ENCODE peak calls at places on chromosomes 5 and 9, in eight cellular contexts. I, S, J, Q, X, O, B and K are unnamed samples.

GRCh38 chr9:14030350-14030823 is 283.6 kb downstream of the NFIB start:
- DNase-seq in I (peak), S (peak), J (no peak), Q (peak), X (peak), O (no peak), B (peak), K (no peak)

GRCh38 chr5:147576646-147577535 is 67.0 kb upstream of the DPYSL3 start:
- DNase-seq in I (peak), S (peak), J (peak), Q (peak), X (peak), O (peak), B (peak), K (no peak)

GRCh38 chr9:76690575-76691370 is 73.5 kb upstream of the PCA3 start:
- DNase-seq in I (no peak), S (peak), J (no peak), Q (no peak), X (no peak), O (no peak), B (no peak), K (no peak)

GRCh38 chr5:181084631-181085195 is 44.6 kb downstream of the BTNL9 start:
- DNase-seq in I (no peak), S (no peak), J (no peak), Q (no peak), X (no peak), O (no peak), B (no peak), K (no peak)

GRCh38 chr5:83632874-83633273 is 87.8 kb downstream of the HAPLN1 start:
- DNase-seq in I (peak), S (peak), J (no peak), Q (peak), X (peak), O (no peak), B (peak), K (no peak)

GRCh38 chr5:86866036-86866435 is 248.3 kb downstream of the COX7C start:
- DNase-seq in I (no peak), S (no peak), J (no peak), Q (no peak), X (no peak), O (no peak), B (no peak), K (no peak)

GRCh38 chr5:123084730-123085605 is 4.1 kb upstream of the PRDM6 start:
- DNase-seq in I (no peak), S (no peak), J (no peak), Q (no peak), X (no peak), O (no peak), B (no peak), K (no peak)

GRCh38 chr9:38305616-38306015 is 86.9 kb upstream of the ALDH1B1 start:
- DNase-seq in I (no peak), S (no peak), J (no peak), Q (no peak), X (no peak), O (no peak), B (no peak), K (no peak)

GRCh38 chr9:121463026-121463827 is 36.4 kb downstream of the GGTA1 start:
- DNase-seq in I (peak), S (no peak), J (no peak), Q (peak), X (peak), O (peak), B (peak), K (peak)

GRCh38 chr9:125296843-125297372 is 35.3 kb downstream of the GAPVD1 start:
- DNase-seq in I (no peak), S (no peak), J (no peak), Q (no peak), X (peak), O (no peak), B (no peak), K (no peak)

GRCh38 chr5:55650391-55650790 is 61.7 kb downstream of the SLC38A9 start:
- DNase-seq in I (peak), S (peak), J (no peak), Q (peak), X (no peak), O (no peak), B (no peak), K (peak)

GRCh38 chr9:35555246-35555701 is 49.8 kb upstream of the TESK1 start:
- DNase-seq in I (no peak), S (no peak), J (no peak), Q (no peak), X (no peak), O (no peak), B (no peak), K (no peak)

GRCh38 chr5:321726-322251 is 275 bp downstream of the AHRR start:
- DNase-seq in I (no peak), S (no peak), J (no peak), Q (no peak), X (no peak), O (no peak), B (peak), K (no peak)

GRCh38 chr5:10199700-10200099 is 50.0 kb downstream of the ATPSCKMT start:
- DNase-seq in I (peak), S (no peak), J (no peak), Q (no peak), X (no peak), O (no peak), B (no peak), K (no peak)

GRCh38 chr5:139383275-139383992 is at the start of gene SLC23A1:
- DNase-seq in I (no peak), S (no peak), J (no peak), Q (no peak), X (peak), O (no peak), B (peak), K (no peak)

GRCh38 chr5:135271533-135272310 is 127.3 kb downstream of the MACROH2A1 start:
- DNase-seq in I (no peak), S (peak), J (no peak), Q (peak), X (no peak), O (no peak), B (no peak), K (no peak)

GRCh38 chr9:13268469-13268868 is 11.0 kb downstream of the MPDZ start:
- DNase-seq in I (peak), S (peak), J (no peak), Q (peak), X (peak), O (no peak), B (no peak), K (no peak)

GRCh38 chr9:118929317-118929716 is 439.9 kb downstream of the BRINP1 start:
- DNase-seq in I (peak), S (peak), J (no peak), Q (no peak), X (no peak), O (no peak), B (peak), K (no peak)

GRCh38 chr5:143217065-143217803 is 186.3 kb downstream of the NR3C1 start:
- DNase-seq in I (peak), S (peak), J (no peak), Q (no peak), X (no peak), O (no peak), B (no peak), K (no peak)

GRCh38 chr5:3600106-3600997 is 4.7 kb downstream of the IRX1 start:
- DNase-seq in I (no peak), S (no peak), J (no peak), Q (peak), X (no peak), O (no peak), B (no peak), K (no peak)

GRCh38 chr9:21502586-21502985 is 20.5 kb upstream of the IFNE start:
- DNase-seq in I (no peak), S (no peak), J (no peak), Q (no peak), X (no peak), O (no peak), B (no peak), K (no peak)

GRCh38 chr9:77951369-77951768 is 80.2 kb downstream of the GNAQ start:
- DNase-seq in I (no peak), S (no peak), J (no peak), Q (no peak), X (no peak), O (no peak), B (no peak), K (no peak)

GRCh38 chr9:113886003-113886324 is 9.9 kb downstream of the ZNF618 start:
- DNase-seq in I (no peak), S (peak), J (no peak), Q (peak), X (no peak), O (no peak), B (peak), K (no peak)

GRCh38 chr5:56323505-56323904 is 90.4 kb upstream of the ANKRD55 start:
- DNase-seq in I (peak), S (peak), J (no peak), Q (peak), X (peak), O (no peak), B (peak), K (no peak)

GRCh38 chr9:97468658-97469448 is 32.6 kb upstream of the TMOD1 start:
- DNase-seq in I (peak), S (peak), J (peak), Q (peak), X (peak), O (peak), B (peak), K (peak)

GRCh38 chr9:116238225-116238624 is 84.6 kb downstream of the PAPPA start:
- DNase-seq in I (peak), S (peak), J (no peak), Q (peak), X (peak), O (no peak), B (peak), K (no peak)

GRCh38 chr9:123337971-123338370 is 18.0 kb upstream of the CRB2 start:
- DNase-seq in I (no peak), S (no peak), J (no peak), Q (peak), X (no peak), O (no peak), B (no peak), K (no peak)

GRCh38 chr5:43603535-43604363 is 769 bp downstream of the NNT start:
- DNase-seq in I (peak), S (peak), J (peak), Q (peak), X (no peak), O (peak), B (peak), K (peak)

GRCh38 chr5:59218424-59219045 is 635.7 kb downstream of the RAB3C start:
- DNase-seq in I (no peak), S (peak), J (no peak), Q (no peak), X (no peak), O (no peak), B (no peak), K (no peak)

GRCh38 chr5:83595217-83595616 is 123.7 kb downstream of the VCAN start:
- DNase-seq in I (no peak), S (no peak), J (no peak), Q (no peak), X (no peak), O (no peak), B (no peak), K (no peak)

GRCh38 chr9:105330201-105330600 is 85.8 kb downstream of the SLC44A1 start:
- DNase-seq in I (no peak), S (no peak), J (no peak), Q (no peak), X (no peak), O (no peak), B (no peak), K (no peak)

GRCh38 chr5:109659901-109660300 is 29.8 kb upstream of the MAN2A1 start:
- DNase-seq in I (no peak), S (no peak), J (no peak), Q (no peak), X (no peak), O (no peak), B (no peak), K (no peak)

GRCh38 chr5:110105692-110106091 is 416.0 kb downstream of the MAN2A1 start:
- DNase-seq in I (peak), S (peak), J (no peak), Q (no peak), X (no peak), O (no peak), B (no peak), K (no peak)

GRCh38 chr5:148903587-148903986 is 77.2 kb downstream of the ADRB2 start:
- DNase-seq in I (no peak), S (no peak), J (no peak), Q (no peak), X (no peak), O (no peak), B (no peak), K (no peak)

GRCh38 chr9:70438341-70438924 is 24.0 kb upstream of the KLF9 start:
- DNase-seq in I (peak), S (peak), J (no peak), Q (peak), X (peak), O (no peak), B (peak), K (peak)

GRCh38 chr5:141475625-141476131 is at the start of gene PCDHGC3:
- DNase-seq in I (peak), S (peak), J (no peak), Q (peak), X (peak), O (peak), B (peak), K (peak)